ENCODE peak calls at places on chromosomes 2 and 18, in four cellular contexts. E is BE2C, L is IMR-90, N is K562. F is an unnamed sample.

GRCh38 chr2:194819367-194819766 is 837.7 kb upstream of the SLC39A10 start:
- DNase-seq in E (no peak), N (no peak), L (no peak), F (no peak)

GRCh38 chr18:3675446-3675845 is 225.5 kb downstream of the TGIF1 start:
- DNase-seq in N (no peak), E (no peak), L (peak; percentile 43), F (no peak)

GRCh38 chr2:46504221-46504620 is 24.9 kb downstream of the TMEM247 start:
- DNase-seq in L (no peak), E (no peak), N (no peak), F (no peak)

GRCh38 chr2:103773884-103774283 is 1012.1 kb downstream of the TMEM182 start:
- DNase-seq in E (no peak), N (no peak), L (no peak), F (no peak)

GRCh38 chr2:160407393-160408204 is 86.0 kb downstream of the RBMS1 start:
- DNase-seq in L (peak; percentile 54), N (peak; percentile 19), E (peak; percentile 51), F (peak; percentile 67)

GRCh38 chr2:127721311-127721977 is 20.1 kb downstream of the SFT2D3 start:
- DNase-seq in L (peak; percentile 68), E (no peak), N (no peak), F (no peak)

GRCh38 chr2:120470041-120470716 is 124.2 kb downstream of the INHBB start:
- DNase-seq in N (no peak), L (peak; percentile 96), E (no peak), F (peak; percentile 9)

GRCh38 chr2:108423502-108424251 is 25.3 kb upstream of the GCC2 start:
- DNase-seq in E (no peak), L (no peak), N (no peak), F (no peak)

GRCh38 chr2:237196866-237197618 is 111.4 kb downstream of the COPS8 start:
- DNase-seq in E (no peak), L (peak; percentile 96), N (no peak), F (no peak)

GRCh38 chr2:222752731-222753130 is 81.3 kb downstream of the MOGAT1 start:
- DNase-seq in L (no peak), N (no peak), E (no peak), F (no peak)

GRCh38 chr2:62568983-62569837 is 63.2 kb upstream of the TMEM17 start:
- DNase-seq in E (no peak), L (peak; percentile 24), N (no peak), F (no peak)

DNA sequence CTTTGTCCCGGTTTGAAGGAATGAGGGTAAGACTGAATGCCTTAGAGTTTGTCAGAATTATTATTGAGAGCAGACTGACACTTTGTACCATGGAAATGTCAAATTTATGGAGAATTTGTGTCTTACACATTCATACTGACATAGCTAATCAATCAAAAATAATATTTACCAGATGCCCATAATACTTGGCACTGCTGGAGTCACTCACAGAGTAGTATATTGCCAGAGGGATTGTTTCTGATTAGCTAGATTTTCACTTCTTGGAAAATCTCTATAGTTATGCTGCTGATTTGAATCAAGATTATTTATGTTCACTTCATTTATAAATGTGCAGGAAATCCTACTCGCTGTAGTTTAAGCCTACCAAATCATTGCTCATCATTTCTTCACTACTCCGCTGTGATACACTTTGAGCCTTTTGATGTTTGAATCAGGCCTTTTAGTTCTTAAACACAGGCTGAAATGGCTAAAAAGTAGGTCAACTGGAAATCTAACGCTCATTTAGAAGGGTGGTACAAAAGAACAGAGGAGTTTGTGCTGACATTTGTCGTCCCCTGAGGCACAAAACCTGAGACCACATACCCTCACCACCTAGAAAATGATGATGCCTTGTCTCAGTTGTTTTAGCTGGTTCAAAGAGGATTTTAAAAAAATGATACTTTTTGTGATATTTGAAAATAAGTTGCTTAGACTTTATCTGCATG is 96.0 kb upstream of the CSRNP3 start:
- DNase-seq in L (no peak), E (no peak), N (no peak), F (no peak)
- TF ChIP-seq CTCF in L (no peak), E (no peak), N (no peak), F (no peak)

DNA sequence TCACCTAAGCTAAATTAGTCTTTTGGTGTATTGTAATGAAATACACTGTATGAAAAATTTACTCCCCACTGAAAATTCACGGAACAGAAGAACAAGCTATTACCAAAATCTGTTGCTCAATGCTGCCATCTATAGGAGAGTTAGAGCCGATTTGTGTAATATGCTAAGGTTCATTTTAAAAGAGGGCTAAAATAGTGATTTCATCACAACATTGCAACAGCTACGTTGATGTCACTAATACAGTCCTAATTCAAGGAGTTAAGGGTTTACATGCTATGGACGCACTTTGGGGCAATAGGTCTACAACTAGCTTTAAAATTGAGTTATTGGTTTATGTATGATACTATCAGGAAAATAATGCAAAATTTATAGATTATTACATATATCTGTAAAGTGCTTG is 3.0 kb upstream of the IRS1 start:
- DNase-seq in N (peak; percentile 26), E (no peak), L (peak; percentile 92), F (no peak)
- TF ChIP-seq CTCF in N (peak; percentile 33), E (peak; percentile 71), L (peak; percentile 79), F (peak; percentile 79)

DNA sequence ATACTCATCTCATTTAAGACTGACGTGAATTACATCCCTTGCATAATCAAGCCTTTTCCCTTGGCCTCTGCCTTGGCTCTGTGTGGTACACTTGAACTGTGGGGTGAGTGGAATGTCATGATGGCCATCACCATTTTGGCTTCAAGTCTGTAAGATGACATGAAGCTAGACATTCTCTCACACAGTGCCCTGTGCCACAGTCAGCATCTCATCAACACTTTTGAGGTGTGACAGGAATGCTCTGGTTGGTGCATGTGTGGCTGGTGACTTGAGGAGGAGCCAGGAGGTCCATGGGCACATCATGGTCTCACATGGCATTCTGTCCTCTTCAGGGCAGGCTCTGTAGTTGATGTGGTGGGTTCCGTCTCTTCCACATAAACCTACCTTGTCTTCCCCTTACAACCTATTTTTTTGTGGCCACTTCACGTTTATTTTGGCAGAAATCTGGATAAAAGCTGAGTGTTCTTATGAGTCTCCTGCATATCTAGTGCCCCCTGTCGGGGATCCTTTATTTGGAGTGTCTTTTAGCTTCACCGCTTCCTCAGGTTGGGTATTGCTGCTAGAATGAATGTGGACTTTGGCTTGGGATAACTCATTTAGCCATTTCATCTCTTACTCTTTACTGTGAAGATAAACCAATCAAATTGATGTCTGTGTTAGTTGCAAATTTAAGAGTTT is 28.1 kb downstream of the MAP4K4 start:
- DNase-seq in E (no peak), N (peak; percentile 26), L (no peak), F (no peak)
- TF ChIP-seq CTCF in E (no peak), N (peak; percentile 43), L (peak; percentile 16), F (peak; percentile 41)

DNA sequence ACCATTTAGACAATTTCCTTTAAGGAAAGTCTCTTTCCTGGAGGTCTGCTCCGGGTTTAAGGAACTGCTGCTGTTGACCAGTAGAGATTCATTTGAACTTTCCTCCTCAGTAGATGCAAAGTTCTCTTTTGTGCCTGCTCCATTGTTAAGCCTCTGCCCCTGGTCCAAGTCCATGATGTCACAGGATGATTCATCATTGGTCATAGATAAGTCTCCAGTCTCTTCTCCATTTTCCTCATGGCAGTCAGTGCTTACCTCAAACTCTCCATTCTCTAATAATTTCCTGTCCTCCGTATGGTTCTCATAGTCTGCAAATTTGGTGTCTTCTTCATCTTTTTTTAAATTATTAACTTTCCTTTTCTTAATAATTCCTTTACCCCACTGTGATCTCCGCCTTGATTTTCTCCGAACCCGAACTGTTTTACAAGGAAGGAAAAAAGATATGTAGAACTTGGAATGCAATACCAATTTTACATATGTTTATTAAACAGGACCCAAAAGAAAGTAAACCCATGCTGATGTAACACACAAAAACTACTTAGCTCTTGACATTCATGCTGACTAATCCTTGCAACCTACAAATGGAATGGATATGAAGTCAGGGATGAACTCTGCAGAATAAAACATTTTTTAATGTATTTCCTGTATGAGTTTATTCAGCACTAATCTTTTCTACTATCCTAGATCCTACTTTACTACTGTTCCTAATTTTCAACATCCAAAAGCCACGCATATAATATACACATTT is 169.1 kb downstream of the ATAD2B start:
- DNase-seq in E (no peak), L (peak; percentile 95), N (peak; percentile 31), F (no peak)
- TF ChIP-seq CTCF in E (no peak), L (no peak), N (no peak), F (no peak)

GRCh38 chr2:149611100-149611820 is 23.7 kb upstream of the MMADHC start:
- DNase-seq in E (peak; percentile 15), L (no peak), N (no peak), F (no peak)
- TF ChIP-seq CTCF in E (peak; percentile 27), L (no peak), N (no peak), F (no peak)

DNA sequence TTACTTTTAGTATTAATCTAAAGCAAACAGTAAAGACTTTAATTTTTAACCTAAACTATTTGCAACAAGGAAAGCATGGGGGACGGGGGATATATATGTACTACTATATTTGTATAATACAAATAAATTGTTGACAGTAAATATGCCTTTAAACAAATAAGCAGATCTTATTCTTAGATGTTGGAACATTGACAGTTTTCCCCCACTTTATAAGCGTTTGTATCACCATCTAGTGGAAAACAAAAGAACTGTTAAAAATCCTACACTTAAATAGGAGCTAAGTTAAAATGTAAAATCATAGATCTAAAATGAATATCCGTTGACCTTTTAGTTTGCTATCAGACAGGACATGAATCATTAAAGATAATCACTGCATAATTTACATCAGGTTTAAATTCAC is 50.0 kb downstream of the RBBP8 start:
- DNase-seq in E (no peak), L (peak; percentile 64), N (no peak), F (no peak)
- TF ChIP-seq CTCF in E (peak; percentile 26), L (peak; percentile 66), N (peak; percentile 35), F (peak; percentile 64)

GRCh38 chr2:54830546-54830945 is 107.1 kb downstream of the EML6 start:
- DNase-seq in L (no peak), N (no peak), E (no peak), F (no peak)
- TF ChIP-seq CTCF in L (no peak), N (no peak), E (no peak), F (no peak)

DNA sequence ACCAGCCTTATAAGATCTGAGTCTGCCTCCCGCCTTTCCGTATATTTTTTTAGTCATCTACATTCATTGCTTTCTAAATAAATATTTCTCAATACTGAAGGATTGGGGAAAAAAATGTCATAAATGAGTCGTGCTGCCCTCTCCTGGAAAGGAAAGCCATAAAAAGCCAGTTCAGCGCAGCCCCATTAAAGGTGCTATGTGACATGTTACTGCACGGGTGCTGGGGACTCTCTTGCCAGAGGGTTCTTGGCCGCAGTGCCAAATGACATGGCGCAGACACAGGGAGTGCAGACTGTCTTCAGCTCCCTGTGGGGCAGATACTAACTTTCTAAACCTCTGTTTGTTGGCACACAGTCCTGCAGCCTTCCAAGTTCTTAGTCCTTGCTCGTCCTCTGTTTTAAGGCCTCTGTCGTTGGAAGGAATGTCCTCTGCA is 53.7 kb upstream of the MAP3K20 start:
- DNase-seq in L (peak; percentile 60), N (no peak), E (peak; percentile 21), F (no peak)
- TF ChIP-seq CTCF in L (peak; percentile 66), N (no peak), E (peak; percentile 40), F (no peak)

GRCh38 chr18:26405190-26405781 is 143.1 kb downstream of the KCTD1 start:
- DNase-seq in L (peak; percentile 53), E (peak; percentile 33), N (no peak), F (no peak)
- TF ChIP-seq CTCF in L (peak; percentile 66), E (peak; percentile 50), N (no peak), F (no peak)

F was measured in CD14-positive monocyte.